ENCODE peak calls at places on chromosomes 1 and 21, in five cellular contexts. E is RWPE2, A is psoas muscle, M is stomach, H is SK-N-SH. J is an unnamed sample.

GRCh38 chr1:151130837-151131586 is 15.4 kb downstream of the SEMA6C start:
- DNase-seq in E (peak; percentile 82), A (peak; percentile 87), M (peak; percentile 71), H (peak; percentile 31), J (peak; percentile 93)

GRCh38 chr1:200238311-200238710 is 171.5 kb downstream of the ZNF281 start:
- DNase-seq in E (no peak), A (no peak), M (no peak), H (no peak), J (no peak)

GRCh38 chr1:29256979-29257804 is 20.9 kb downstream of the PTPRU start:
- DNase-seq in E (no peak), A (no peak), M (no peak), H (peak; percentile 63), J (no peak)

GRCh38 chr1:33089457-33089856 is 8.5 kb downstream of the AZIN2 start:
- DNase-seq in E (no peak), A (peak; percentile 83), M (no peak), H (no peak), J (no peak)

GRCh38 chr1:53945183-53945432 is 391 bp downstream of the IFT25 start:
- DNase-seq in E (no peak), A (no peak), M (no peak), H (no peak), J (no peak)

GRCh38 chr21:25370311-25370744 is 237.0 kb downstream of the MRPL39 start:
- DNase-seq in E (peak; percentile 85), A (no peak), M (no peak), H (no peak), J (no peak)

GRCh38 chr1:94118013-94118412 is 2.9 kb downstream of the ABCA4 start:
- DNase-seq in E (no peak), A (no peak), M (no peak), H (no peak), J (no peak)

GRCh38 chr1:1232224-1232800 is at the start of gene B3GALT6:
- DNase-seq in E (no peak), A (no peak), M (no peak), H (no peak), J (no peak)

GRCh38 chr1:96538001-96538649 is 183.5 kb upstream of the PTBP2 start:
- DNase-seq in E (no peak), A (no peak), M (no peak), H (peak; percentile 13), J (peak; percentile 4)

GRCh38 chr1:32106663-32107273 is 1.1 kb upstream of the KPNA6 start:
- DNase-seq in E (no peak), A (no peak), M (no peak), H (no peak), J (no peak)

GRCh38 chr1:8364528-8365442 is 46.9 kb downstream of the SLC45A1 start:
- DNase-seq in E (no peak), A (peak; percentile 72), M (no peak), H (no peak), J (no peak)

GRCh38 chr1:116878804-116879477 is 30.8 kb upstream of the PTGFRN start:
- DNase-seq in E (peak; percentile 92), A (peak; percentile 56), M (no peak), H (peak; percentile 71), J (peak; percentile 14)

GRCh38 chr1:55376894-55377293 is 161.7 kb upstream of the USP24 start:
- DNase-seq in E (no peak), A (no peak), M (no peak), H (no peak), J (no peak)

GRCh38 chr1:6420594-6421042 is 899 bp upstream of the HES2 start:
- DNase-seq in E (no peak), A (no peak), M (no peak), H (no peak), J (no peak)

GRCh38 chr1:27934818-27935549 is at the start of gene SMPDL3B:
- DNase-seq in E (no peak), A (no peak), M (peak; percentile 76), H (peak; percentile 47), J (peak; percentile 76)

GRCh38 chr1:203278087-203278884 is 27.0 kb upstream of the BTG2 start:
- DNase-seq in E (no peak), A (peak; percentile 98), M (peak; percentile 81), H (peak; percentile 79), J (no peak)

GRCh38 chr1:210385228-210385627 is 56.5 kb downstream of the HHAT start:
- DNase-seq in E (no peak), A (no peak), M (no peak), H (no peak), J (no peak)

GRCh38 chr1:45945426-45945825 is 142.0 kb downstream of the MAST2 start:
- DNase-seq in E (no peak), A (no peak), M (peak; percentile 37), H (no peak), J (no peak)

GRCh38 chr1:28804071-28804470 is 7.9 kb upstream of the OPRD1 start:
- DNase-seq in E (no peak), A (no peak), M (no peak), H (no peak), J (no peak)

GRCh38 chr1:193479187-193479586 is 292.8 kb upstream of the B3GALT2 start:
- DNase-seq in E (no peak), A (no peak), M (peak; percentile 44), H (no peak), J (no peak)

GRCh38 chr1:108141604-108142003 is 58.5 kb downstream of the SLC25A24 start:
- DNase-seq in E (no peak), A (no peak), M (no peak), H (no peak), J (no peak)

GRCh38 chr1:54342764-54343687 is 63.2 kb downstream of the SSBP3 start:
- DNase-seq in E (no peak), A (no peak), M (no peak), H (no peak), J (no peak)

GRCh38 chr1:117657031-117657430 is 51.2 kb downstream of the TENT5C start:
- DNase-seq in E (no peak), A (peak; percentile 69), M (no peak), H (no peak), J (no peak)

GRCh38 chr1:43757343-43758053 is 50.2 kb downstream of the ST3GAL3 start:
- DNase-seq in E (no peak), A (no peak), M (no peak), H (no peak), J (no peak)

GRCh38 chr1:209435654-209436566 is 147.6 kb upstream of the CAMK1G start:
- DNase-seq in E (no peak), A (peak; percentile 71), M (peak; percentile 50), H (peak; percentile 86), J (peak; percentile 91)

GRCh38 chr1:197171531-197171930 is 25.1 kb upstream of the ASPM start:
- DNase-seq in E (no peak), A (no peak), M (no peak), H (no peak), J (no peak)

GRCh38 chr1:196680107-196680506 is 28.3 kb downstream of the CFH start:
- DNase-seq in E (no peak), A (no peak), M (no peak), H (no peak), J (no peak)

GRCh38 chr1:41664861-41665640 is 180.6 kb upstream of the EDN2 start:
- DNase-seq in E (no peak), A (no peak), M (no peak), H (no peak), J (peak; percentile 70)

GRCh38 chr1:182394055-182394775 is 2.6 kb upstream of the GLUL start:
- DNase-seq in E (no peak), A (no peak), M (no peak), H (no peak), J (no peak)
- TF ChIP-seq CTCF in E (no peak), A (no peak), M (no peak), H (no peak), J (no peak)

DNA sequence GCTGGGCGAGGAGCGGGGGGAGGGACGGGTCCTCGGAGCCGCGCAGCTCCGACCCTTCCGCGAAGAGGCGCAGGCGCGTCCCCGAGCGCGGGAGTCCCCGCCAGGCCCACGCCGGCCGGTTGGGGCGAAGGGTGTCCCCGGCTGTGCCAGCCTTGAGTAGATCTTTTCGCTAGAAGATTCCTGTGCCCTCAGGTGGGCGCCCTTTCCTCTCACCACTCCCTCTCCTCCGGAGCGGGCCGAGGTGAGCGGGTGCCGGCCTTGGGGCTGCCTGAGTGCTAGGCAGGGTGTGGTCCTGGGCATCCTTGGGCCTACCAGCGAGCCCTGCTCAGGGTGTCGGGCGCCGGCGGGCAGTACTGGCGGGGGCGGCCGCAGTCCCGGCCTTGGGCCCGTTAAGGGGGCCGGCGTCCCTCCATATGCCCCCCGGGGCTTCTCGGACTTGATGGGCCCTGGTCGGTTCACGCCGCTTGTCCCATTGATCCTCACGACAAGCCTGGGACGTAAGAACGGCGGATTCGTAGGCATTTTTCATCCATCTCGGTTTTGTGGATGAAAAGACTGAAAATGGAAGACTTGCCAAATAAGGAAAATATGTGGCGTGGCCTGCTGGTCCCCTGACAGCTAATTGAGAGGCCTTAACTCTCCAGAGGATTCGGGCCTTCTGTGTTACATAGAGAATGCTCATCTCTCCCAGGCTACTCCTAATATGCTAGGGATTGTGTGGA is 712 bp downstream of the DEGS1 start:
- DNase-seq in E (no peak), A (peak; percentile 78), M (peak; percentile 53), H (peak; percentile 89), J (peak; percentile 68)
- H3K4me3 ChIP-seq in E (peak overlapping the region; percentile 70), A (peak overlapping the region; percentile 80), M (peak overlapping the region; percentile 85), H (peak overlapping the region; percentile 73), J (peak overlapping the region; percentile 92)

GRCh38 chr1:162854245-162854860 is 6.6 kb downstream of the CCDC190 start:
- DNase-seq in E (no peak), A (peak; percentile 56), M (peak; percentile 76), H (peak; percentile 66), J (peak; percentile 68)
- H3K4me1 ChIP-seq in E (peaks cover 26% of the 10 kb centered on the region), A (no peaks in the 10 kb centered on the region), M (no peaks in the 10 kb centered on the region), H (peaks cover 42% of the 10 kb centered on the region), J (no peaks in the 10 kb centered on the region)

GRCh38 chr1:155079487-155080249 is 1.0 kb downstream of the EFNA3 start:
- DNase-seq in E (no peak), A (no peak), M (no peak), H (peak; percentile 75), J (no peak)
- TF ChIP-seq CTCF in E (no peak), A (no peak), M (no peak), H (no peak), J (no peak)

GRCh38 chr21:45377866-45378257 is 27.1 kb upstream of the COL18A1 start:
- DNase-seq in E (no peak), A (no peak), M (no peak), H (no peak), J (peak; percentile 9)
- H3K4me3 ChIP-seq in E (no peak overlapping the region), A (no peak overlapping the region), M (no peak overlapping the region), H (no peak overlapping the region), J (no peak overlapping the region)

GRCh38 chr1:15155191-15155590 is 1.6 kb downstream of the TMEM51 start:
- DNase-seq in E (no peak), A (no peak), M (no peak), H (no peak), J (no peak)
- H3K4me1 ChIP-seq in E (peaks cover 34% of the 10 kb centered on the region), A (no peaks in the 10 kb centered on the region), M (peaks cover 68% of the 10 kb centered on the region), H (peaks cover 14% of the 10 kb centered on the region), J (peaks cover 55% of the 10 kb centered on the region)

J was measured in Caco-2.